ENCODE peak calls at places on chromosomes 7 and 10, in seven cellular contexts. One of them, this sample, is unnamed.

GRCh38 chr10:130607386-130607785 is 471.2 kb downstream of the GLRX3 start:
- DNase-seq in head of caudate nucleus: no peak
- DNase-seq in activated naive CD4-positive, alpha-beta T cell: no peak
- DNase-seq in ELR: no peak
- DNase-seq in HL-60: no peak
- DNase-seq in activated CD8-positive, alpha-beta memory T cell treated with anti-CD3 and anti-CD28 coated beads for 48 hours: no peak
- DNase-seq in iPS DF 6.9: no peak
- DNase-seq in this sample: no peak

GRCh38 chr7:90708841-90709317 is 112.8 kb downstream of the CDK14 start:
- DNase-seq in activated CD8-positive, alpha-beta memory T cell treated with anti-CD3 and anti-CD28 coated beads for 48 hours: no peak
- DNase-seq in ELR: peak
- DNase-seq in activated naive CD4-positive, alpha-beta T cell: no peak
- DNase-seq in HL-60: peak
- DNase-seq in iPS DF 6.9: peak
- DNase-seq in head of caudate nucleus: peak
- DNase-seq in this sample: no peak

GRCh38 chr10:115402690-115403089 is 309.5 kb downstream of the ATRNL1 start:
- DNase-seq in ELR: peak
- DNase-seq in iPS DF 6.9: no peak
- DNase-seq in activated naive CD4-positive, alpha-beta T cell: no peak
- DNase-seq in activated CD8-positive, alpha-beta memory T cell treated with anti-CD3 and anti-CD28 coated beads for 48 hours: no peak
- DNase-seq in HL-60: no peak
- DNase-seq in head of caudate nucleus: no peak
- DNase-seq in this sample: no peak

GRCh38 chr7:101996131-101996691 is 178.8 kb downstream of the CUX1 start:
- DNase-seq in activated CD8-positive, alpha-beta memory T cell treated with anti-CD3 and anti-CD28 coated beads for 48 hours: no peak
- DNase-seq in activated naive CD4-positive, alpha-beta T cell: no peak
- DNase-seq in head of caudate nucleus: peak
- DNase-seq in ELR: no peak
- DNase-seq in iPS DF 6.9: no peak
- DNase-seq in HL-60: no peak
- DNase-seq in this sample: no peak

GRCh38 chr7:15376601-15377000 is 185.2 kb downstream of the AGMO start:
- DNase-seq in ELR: no peak
- DNase-seq in iPS DF 6.9: no peak
- DNase-seq in head of caudate nucleus: no peak
- DNase-seq in activated CD8-positive, alpha-beta memory T cell treated with anti-CD3 and anti-CD28 coated beads for 48 hours: no peak
- DNase-seq in activated naive CD4-positive, alpha-beta T cell: no peak
- DNase-seq in HL-60: no peak
- DNase-seq in this sample: no peak

GRCh38 chr7:143299346-143299745 is 11.2 kb downstream of the CASP2 start:
- DNase-seq in activated CD8-positive, alpha-beta memory T cell treated with anti-CD3 and anti-CD28 coated beads for 48 hours: no peak
- DNase-seq in ELR: peak
- DNase-seq in head of caudate nucleus: no peak
- DNase-seq in iPS DF 6.9: no peak
- DNase-seq in activated naive CD4-positive, alpha-beta T cell: no peak
- DNase-seq in HL-60: no peak
- DNase-seq in this sample: no peak

GRCh38 chr10:72612203-72612826 is 13.6 kb downstream of the MICU1 start:
- DNase-seq in activated naive CD4-positive, alpha-beta T cell: no peak
- DNase-seq in ELR: peak
- DNase-seq in HL-60: no peak
- DNase-seq in head of caudate nucleus: no peak
- DNase-seq in activated CD8-positive, alpha-beta memory T cell treated with anti-CD3 and anti-CD28 coated beads for 48 hours: no peak
- DNase-seq in iPS DF 6.9: no peak
- DNase-seq in this sample: no peak

GRCh38 chr7:1863091-1863900 is 193.2 kb downstream of the ELFN1 start:
- DNase-seq in activated CD8-positive, alpha-beta memory T cell treated with anti-CD3 and anti-CD28 coated beads for 48 hours: no peak
- DNase-seq in activated naive CD4-positive, alpha-beta T cell: no peak
- DNase-seq in iPS DF 6.9: no peak
- DNase-seq in ELR: no peak
- DNase-seq in HL-60: no peak
- DNase-seq in head of caudate nucleus: no peak
- DNase-seq in this sample: no peak

GRCh38 chr7:111763221-111763791 is 201.0 kb upstream of the IMMP2L start:
- DNase-seq in activated naive CD4-positive, alpha-beta T cell: no peak
- DNase-seq in HL-60: no peak
- DNase-seq in head of caudate nucleus: no peak
- DNase-seq in activated CD8-positive, alpha-beta memory T cell treated with anti-CD3 and anti-CD28 coated beads for 48 hours: no peak
- DNase-seq in ELR: peak
- DNase-seq in iPS DF 6.9: peak
- DNase-seq in this sample: no peak

GRCh38 chr10:71740069-71740468 is 20.5 kb upstream of the C10orf105 start:
- DNase-seq in activated naive CD4-positive, alpha-beta T cell: no peak
- DNase-seq in iPS DF 6.9: no peak
- DNase-seq in ELR: peak
- DNase-seq in HL-60: no peak
- DNase-seq in activated CD8-positive, alpha-beta memory T cell treated with anti-CD3 and anti-CD28 coated beads for 48 hours: no peak
- DNase-seq in head of caudate nucleus: peak
- DNase-seq in this sample: no peak

GRCh38 chr7:151309306-151309705 is 32.3 kb upstream of the NUB1 start:
- DNase-seq in iPS DF 6.9: no peak
- DNase-seq in ELR: peak
- DNase-seq in head of caudate nucleus: no peak
- DNase-seq in HL-60: no peak
- DNase-seq in activated CD8-positive, alpha-beta memory T cell treated with anti-CD3 and anti-CD28 coated beads for 48 hours: no peak
- DNase-seq in activated naive CD4-positive, alpha-beta T cell: no peak
- DNase-seq in this sample: peak

GRCh38 chr10:3365630-3366029 is 193.0 kb upstream of the PITRM1 start:
- DNase-seq in activated CD8-positive, alpha-beta memory T cell treated with anti-CD3 and anti-CD28 coated beads for 48 hours: no peak
- DNase-seq in HL-60: no peak
- DNase-seq in head of caudate nucleus: no peak
- DNase-seq in activated naive CD4-positive, alpha-beta T cell: no peak
- DNase-seq in ELR: no peak
- DNase-seq in iPS DF 6.9: no peak
- DNase-seq in this sample: no peak

GRCh38 chr7:94303736-94304135 is 91.0 kb upstream of the COL1A2 start:
- DNase-seq in HL-60: no peak
- DNase-seq in iPS DF 6.9: no peak
- DNase-seq in head of caudate nucleus: no peak
- DNase-seq in activated CD8-positive, alpha-beta memory T cell treated with anti-CD3 and anti-CD28 coated beads for 48 hours: no peak
- DNase-seq in activated naive CD4-positive, alpha-beta T cell: no peak
- DNase-seq in ELR: peak
- DNase-seq in this sample: no peak

GRCh38 chr10:63681965-63682704 is 160.9 kb downstream of the REEP3 start:
- DNase-seq in iPS DF 6.9: no peak
- DNase-seq in activated naive CD4-positive, alpha-beta T cell: no peak
- DNase-seq in head of caudate nucleus: no peak
- DNase-seq in HL-60: no peak
- DNase-seq in ELR: peak
- DNase-seq in activated CD8-positive, alpha-beta memory T cell treated with anti-CD3 and anti-CD28 coated beads for 48 hours: no peak
- DNase-seq in this sample: no peak

GRCh38 chr7:39184387-39184786 is 206.7 kb downstream of the POU6F2 start:
- DNase-seq in ELR: no peak
- DNase-seq in head of caudate nucleus: no peak
- DNase-seq in activated naive CD4-positive, alpha-beta T cell: no peak
- DNase-seq in HL-60: no peak
- DNase-seq in iPS DF 6.9: no peak
- DNase-seq in activated CD8-positive, alpha-beta memory T cell treated with anti-CD3 and anti-CD28 coated beads for 48 hours: no peak
- DNase-seq in this sample: no peak

GRCh38 chr10:24350111-24350921 is 141.4 kb downstream of the KIAA1217 start:
- DNase-seq in ELR: peak
- DNase-seq in activated naive CD4-positive, alpha-beta T cell: no peak
- DNase-seq in HL-60: no peak
- DNase-seq in iPS DF 6.9: no peak
- DNase-seq in head of caudate nucleus: no peak
- DNase-seq in activated CD8-positive, alpha-beta memory T cell treated with anti-CD3 and anti-CD28 coated beads for 48 hours: no peak
- DNase-seq in this sample: no peak

GRCh38 chr7:30226593-30227268 is 57.7 kb upstream of the ZNRF2 start:
- DNase-seq in activated CD8-positive, alpha-beta memory T cell treated with anti-CD3 and anti-CD28 coated beads for 48 hours: no peak
- DNase-seq in iPS DF 6.9: peak
- DNase-seq in head of caudate nucleus: no peak
- DNase-seq in ELR: peak
- DNase-seq in activated naive CD4-positive, alpha-beta T cell: no peak
- DNase-seq in HL-60: no peak
- DNase-seq in this sample: no peak

GRCh38 chr7:82542665-82543064 is 99.1 kb upstream of the CACNA2D1 start:
- DNase-seq in HL-60: no peak
- DNase-seq in ELR: peak
- DNase-seq in head of caudate nucleus: no peak
- DNase-seq in activated naive CD4-positive, alpha-beta T cell: no peak
- DNase-seq in activated CD8-positive, alpha-beta memory T cell treated with anti-CD3 and anti-CD28 coated beads for 48 hours: no peak
- DNase-seq in iPS DF 6.9: no peak
- DNase-seq in this sample: no peak

GRCh38 chr10:85612833-85613232 is 753.8 kb downstream of the GRID1 start:
- DNase-seq in iPS DF 6.9: no peak
- DNase-seq in activated naive CD4-positive, alpha-beta T cell: no peak
- DNase-seq in head of caudate nucleus: no peak
- DNase-seq in activated CD8-positive, alpha-beta memory T cell treated with anti-CD3 and anti-CD28 coated beads for 48 hours: no peak
- DNase-seq in ELR: no peak
- DNase-seq in HL-60: no peak
- DNase-seq in this sample: peak

GRCh38 chr7:143467724-143468123 is 9.9 kb upstream of the TAS2R41 start:
- DNase-seq in ELR: no peak
- DNase-seq in HL-60: no peak
- DNase-seq in head of caudate nucleus: no peak
- DNase-seq in activated CD8-positive, alpha-beta memory T cell treated with anti-CD3 and anti-CD28 coated beads for 48 hours: no peak
- DNase-seq in activated naive CD4-positive, alpha-beta T cell: no peak
- DNase-seq in iPS DF 6.9: no peak
- DNase-seq in this sample: no peak

This sample was measured in coronary artery.